ENCODE peak calls at places on chromosomes 13 and 19, in five cellular contexts. V is suprapubic skin, S is ovary, T is tibial nerve, B is HepG2. P is an unnamed sample.

GRCh38 chr13:50521750-50522149 is 321.7 kb downstream of the DLEU7 start:
- DNase-seq in S (peak; percentile 19), T (no peak), V (no peak), B (peak; percentile 39), P (no peak)

GRCh38 chr19:15264061-15264932 is 32.0 kb upstream of the EPHX3 start:
- DNase-seq in B (peak; percentile 56), S (peak; percentile 62), T (peak; percentile 76), V (no peak), P (peak; percentile 91)

GRCh38 chr13:92488249-92488845 is 738.3 kb upstream of the GPC6 start:
- DNase-seq in T (no peak), S (no peak), B (no peak), V (no peak), P (no peak)

GRCh38 chr19:1668339-1669123 is 16.1 kb upstream of the TCF3 start:
- DNase-seq in V (no peak), T (no peak), B (no peak), S (no peak), P (no peak)

GRCh38 chr19:42563352-42564210 is 31.1 kb downstream of the CEACAM8 start:
- DNase-seq in T (peak; percentile 5), S (no peak), B (peak; percentile 39), V (no peak), P (no peak)

GRCh38 chr19:2243274-2244121 is 5.6 kb upstream of the AMH start:
- DNase-seq in S (no peak), V (no peak), B (no peak), T (no peak), P (no peak)

GRCh38 chr13:113458218-113459065 is 5.2 kb upstream of the ADPRHL1 start:
- DNase-seq in T (no peak), S (no peak), B (peak; percentile 13), V (no peak), P (peak; percentile 77)

GRCh38 chr13:27005556-27005955 is 166.1 kb downstream of the USP12 start:
- DNase-seq in V (no peak), S (no peak), T (no peak), B (no peak), P (peak; percentile 42)

GRCh38 chr19:47231215-47232054 is 436 bp upstream of the BBC3 start:
- DNase-seq in B (peak; percentile 88), S (peak; percentile 91), V (peak; percentile 94), T (peak; percentile 76), P (peak; percentile 95)

GRCh38 chr19:737591-738093 is 13.3 kb upstream of the MISP start:
- DNase-seq in B (peak; percentile 41), T (peak; percentile 24), S (peak; percentile 34), V (no peak), P (peak; percentile 71)

GRCh38 chr19:2780284-2780683 is 2.8 kb downstream of the SGTA start:
- DNase-seq in B (no peak), T (no peak), V (no peak), S (no peak), P (no peak)

GRCh38 chr13:78732445-78733017 is 73.6 kb upstream of the OBI1 start:
- DNase-seq in S (no peak), V (no peak), B (no peak), T (no peak), P (no peak)

GRCh38 chr19:33486936-33487793 is 34.4 kb downstream of the PEPD start:
- DNase-seq in S (no peak), B (no peak), T (no peak), V (peak; percentile 50), P (peak; percentile 56)

GRCh38 chr19:44960906-44961734 is 5.9 kb downstream of the CLPTM1 start:
- DNase-seq in S (no peak), T (no peak), B (no peak), V (no peak), P (no peak)
- TF ChIP-seq EP300 in S (no peak), T (no peak), B (no peak), V (no peak), P (no peak)

GRCh38 chr19:19774354-19775033 is 41.6 kb upstream of the ZNF14 start:
- DNase-seq in V (no peak), T (no peak), S (no peak), B (no peak), P (no peak)

GRCh38 chr19:19775891-19776205 is 42.9 kb upstream of the ZNF14 start:
- DNase-seq in T (no peak), V (no peak), S (no peak), B (no peak), P (no peak)

GRCh38 chr19:19778666-19779065 is 42.9 kb downstream of the ZNF506 start:
- DNase-seq in B (no peak), S (no peak), V (no peak), T (no peak), P (no peak)

GRCh38 chr19:19777692-19778091 is 43.9 kb downstream of the ZNF506 start:
- DNase-seq in V (no peak), B (no peak), S (no peak), T (no peak), P (no peak)

GRCh38 chr19:19776206-19777008 is 43.5 kb upstream of the ZNF14 start:
- DNase-seq in V (peak; percentile 98), S (peak; percentile 94), B (peak; percentile 98), T (peak; percentile 93), P (peak; percentile 99)
- TF ChIP-seq POLR2A in V (no peak), S (peak; percentile 49), B (peak; percentile 66), T (no peak), P (no peak)

GRCh38 chr13:98436379-98436909 is 140.5 kb downstream of the STK24 start:
- DNase-seq in B (no peak), V (no peak), T (no peak), S (no peak), P (no peak)
- TF ChIP-seq EP300 in B (no peak), V (no peak), T (no peak), S (no peak), P (no peak)

DNA sequence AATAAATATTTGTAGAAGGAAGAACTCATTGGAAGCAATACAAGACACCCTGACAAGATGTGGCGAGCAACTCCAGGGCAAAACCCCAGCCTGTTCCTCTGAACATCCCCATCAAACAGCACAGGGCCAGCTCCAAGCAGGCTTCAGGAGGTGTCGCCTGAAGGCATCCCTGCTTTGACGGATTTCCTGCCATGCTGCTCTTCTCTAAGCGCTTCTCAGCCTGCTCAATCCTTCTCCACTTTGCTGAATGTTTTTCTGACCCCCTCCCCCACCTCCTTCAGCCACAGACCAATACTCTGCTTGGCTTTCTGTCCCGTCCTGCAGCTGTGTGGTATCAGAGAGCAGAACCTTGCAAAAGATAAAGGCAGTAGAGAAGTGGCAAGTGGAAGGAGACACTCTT is 28.4 kb downstream of the C19orf81 start:
- DNase-seq in V (no peak), B (no peak), T (no peak), S (no peak), P (no peak)
- TF ChIP-seq POLR2A in V (no peak), B (no peak), T (no peak), S (no peak), P (no peak)

GRCh38 chr19:32345261-32346207 is at the start of gene ZNF507:
- DNase-seq in B (peak; percentile 59), V (peak; percentile 89), T (peak; percentile 76), S (peak; percentile 78), P (peak; percentile 90)
- TF ChIP-seq EP300 in B (no peak), V (no peak), T (peak; percentile 78), S (no peak), P (no peak)

GRCh38 chr19:58305932-58306323 is 751 bp downstream of the ERVK3-1 start:
- DNase-seq in T (no peak), S (no peak), V (no peak), B (peak; percentile 21), P (no peak)

GRCh38 chr19:58307736-58308135 is 2.6 kb downstream of the ERVK3-1 start:
- DNase-seq in S (no peak), V (no peak), B (no peak), T (no peak), P (no peak)

GRCh38 chr19:58304255-58304654 is 922 bp upstream of the ERVK3-1 start:
- DNase-seq in V (no peak), S (no peak), B (no peak), T (no peak), P (no peak)

GRCh38 chr19:58304748-58305064 is 471 bp upstream of the ERVK3-1 start:
- DNase-seq in B (no peak), S (no peak), T (no peak), V (no peak), P (no peak)

GRCh38 chr19:58305065-58305931 is at the start of gene ERVK3-1:
- DNase-seq in T (peak; percentile 87), B (peak; percentile 96), V (peak; percentile 98), S (peak; percentile 92), P (peak; percentile 98)
- TF ChIP-seq POLR2A in T (peak; percentile 59), B (peak; percentile 70), V (no peak), S (peak; percentile 85), P (peak; percentile 88)

GRCh38 chr19:48899781-48900476 is at the start of gene NUCB1:
- DNase-seq in V (peak; percentile 100), S (peak; percentile 99), T (peak; percentile 100), B (peak; percentile 97), P (peak; percentile 100)

GRCh38 chr19:48896191-48896720 is 2.3 kb downstream of the TULP2 start:
- DNase-seq in B (no peak), V (peak; percentile 82), T (peak; percentile 71), S (peak; percentile 84), P (peak; percentile 86)

GRCh38 chr19:48905664-48906063 is 5.6 kb downstream of the NUCB1 start:
- DNase-seq in T (no peak), V (no peak), S (no peak), B (no peak), P (no peak)

GRCh38 chr19:48897181-48897580 is 1.4 kb downstream of the TULP2 start:
- DNase-seq in T (no peak), V (no peak), B (no peak), S (no peak), P (no peak)

GRCh38 chr19:48900477-48901452 is 653 bp downstream of the NUCB1 start:
- DNase-seq in S (no peak), T (no peak), V (no peak), B (peak; percentile 29), P (peak; percentile 74)
- TF ChIP-seq EP300 in S (no peak), T (no peak), V (no peak), B (no peak), P (no peak)

GRCh38 chr13:101382086-101382485 is 34.2 kb downstream of the NALCN start:
- DNase-seq in V (no peak), S (no peak), T (no peak), B (no peak), P (no peak)
- TF ChIP-seq POLR2A in V (no peak), S (no peak), T (no peak), B (no peak), P (no peak)